ENCODE peak calls at places on chromosomes 13 and 19, in five cellular contexts. S, F, Q, Z and U are unnamed samples.

GRCh38 chr13:54018485-54018884 is 989.9 kb downstream of the OLFM4 start:
- DNase-seq in S (no peak), F (no peak), Q (no peak), Z (no peak), U (no peak)

GRCh38 chr13:108268713-108269112 is 805 bp upstream of the TNFSF13B start:
- DNase-seq in S (no peak), F (no peak), Q (no peak), Z (no peak), U (no peak)

GRCh38 chr19:2867025-2867991 is at the start of gene ZNF556:
- DNase-seq in S (no peak), F (no peak), Q (no peak), Z (no peak), U (no peak)

GRCh38 chr19:30117636-30118145 is 175.7 kb downstream of the URI1 start:
- DNase-seq in S (no peak), F (no peak), Q (no peak), Z (no peak), U (no peak)

GRCh38 chr19:49546825-49547565 is 19.2 kb downstream of the RCN3 start:
- DNase-seq in S (peak), F (no peak), Q (peak), Z (peak), U (peak)

GRCh38 chr13:76023644-76024043 is 387.5 kb downstream of the LMO7 start:
- DNase-seq in S (no peak), F (no peak), Q (no peak), Z (no peak), U (no peak)

GRCh38 chr13:113924184-113924583 is 49.7 kb downstream of the C13orf46 start:
- DNase-seq in S (no peak), F (peak), Q (no peak), Z (no peak), U (no peak)

GRCh38 chr19:50362656-50363424 is 2.6 kb downstream of the NAPSA start:
- DNase-seq in S (no peak), F (no peak), Q (no peak), Z (no peak), U (no peak)

GRCh38 chr19:12769689-12770088 is 5.7 kb downstream of the HOOK2 start:
- DNase-seq in S (no peak), F (no peak), Q (peak), Z (no peak), U (no peak)

GRCh38 chr13:86486582-86486981 is 687.4 kb upstream of the SLITRK6 start:
- DNase-seq in S (no peak), F (no peak), Q (no peak), Z (no peak), U (no peak)

GRCh38 chr19:47428177-47428894 is 9.0 kb upstream of the MEIS3 start:
- DNase-seq in S (peak), F (peak), Q (peak), Z (peak), U (peak)

GRCh38 chr13:25493930-25494707 is 122.3 kb downstream of the ATP8A2 start:
- DNase-seq in S (peak), F (no peak), Q (no peak), Z (no peak), U (no peak)

GRCh38 chr19:48836089-48837017 is at the start of gene HSD17B14:
- DNase-seq in S (peak), F (peak), Q (peak), Z (no peak), U (no peak)

GRCh38 chr19:11420429-11420893 is 1.3 kb upstream of the RGL3 start:
- DNase-seq in S (no peak), F (peak), Q (no peak), Z (peak), U (no peak)

GRCh38 chr13:27997904-27998522 is 9.5 kb upstream of the URAD start:
- DNase-seq in S (peak), F (peak), Q (peak), Z (peak), U (no peak)